ENCODE peak calls at places on chromosome 19, in seven cellular contexts. One of them, this sample, is unnamed.

GRCh38 chr19:22783651-22784050 is 300 bp downstream of the ZNF99 start:
- DNase-seq in GM12892: no peak
- DNase-seq in HepG2: no peak
- DNase-seq in H1: no peak
- DNase-seq in K562: no peak
- DNase-seq in SK-N-SH: no peak
- DNase-seq in GM12878: no peak
- DNase-seq in this sample: no peak

GRCh38 chr19:29532097-29532496 is 6.3 kb downstream of the VSTM2B start:
- DNase-seq in GM12892: no peak
- DNase-seq in HepG2: no peak
- DNase-seq in H1: no peak
- DNase-seq in K562: no peak
- DNase-seq in SK-N-SH: no peak
- DNase-seq in GM12878: no peak
- DNase-seq in this sample: no peak

GRCh38 chr19:341386-342127 is 3.0 kb downstream of the MIER2 start:
- DNase-seq in GM12892: no peak
- DNase-seq in HepG2: peak
- DNase-seq in H1: no peak
- DNase-seq in K562: no peak
- DNase-seq in SK-N-SH: no peak
- DNase-seq in GM12878: no peak
- DNase-seq in this sample: no peak

GRCh38 chr19:6685482-6685881 is 15.5 kb upstream of the TNFSF14 start:
- DNase-seq in GM12892: no peak
- DNase-seq in HepG2: no peak
- DNase-seq in H1: no peak
- DNase-seq in K562: no peak
- DNase-seq in SK-N-SH: no peak
- DNase-seq in GM12878: no peak
- DNase-seq in this sample: no peak

GRCh38 chr19:512548-513365 is 5.5 kb downstream of the TPGS1 start:
- DNase-seq in GM12892: no peak
- DNase-seq in HepG2: no peak
- DNase-seq in H1: no peak
- DNase-seq in K562: no peak
- DNase-seq in SK-N-SH: no peak
- DNase-seq in GM12878: no peak
- DNase-seq in this sample: no peak

GRCh38 chr19:41753159-41753558 is 2.2 kb upstream of the CEACAM6 start:
- DNase-seq in GM12892: peak
- DNase-seq in HepG2: peak
- DNase-seq in H1: no peak
- DNase-seq in K562: peak
- DNase-seq in SK-N-SH: peak
- DNase-seq in GM12878: no peak
- DNase-seq in this sample: peak

GRCh38 chr19:35975608-35976214 is 19.3 kb upstream of the SDHAF1 start:
- DNase-seq in GM12892: no peak
- DNase-seq in HepG2: no peak
- DNase-seq in H1: no peak
- DNase-seq in K562: peak
- DNase-seq in SK-N-SH: no peak
- DNase-seq in GM12878: no peak
- DNase-seq in this sample: no peak

GRCh38 chr19:7831452-7831851 is 1.4 kb downstream of the EVI5L start:
- DNase-seq in GM12892: no peak
- DNase-seq in HepG2: peak
- DNase-seq in H1: peak
- DNase-seq in K562: peak
- DNase-seq in SK-N-SH: no peak
- DNase-seq in GM12878: no peak
- DNase-seq in this sample: no peak

GRCh38 chr19:55369651-55370304 is 485 bp downstream of the IL11 start:
- DNase-seq in GM12892: peak
- DNase-seq in HepG2: no peak
- DNase-seq in H1: no peak
- DNase-seq in K562: peak
- DNase-seq in SK-N-SH: peak
- DNase-seq in GM12878: no peak
- DNase-seq in this sample: no peak

GRCh38 chr19:43526884-43527859 is at the start of gene ETHE1:
- DNase-seq in GM12892: peak
- DNase-seq in HepG2: peak
- DNase-seq in H1: no peak
- DNase-seq in K562: peak
- DNase-seq in SK-N-SH: peak
- DNase-seq in GM12878: no peak
- DNase-seq in this sample: peak

GRCh38 chr19:2226051-2226839 is 9.9 kb downstream of the PLEKHJ1 start:
- DNase-seq in GM12892: no peak
- DNase-seq in HepG2: no peak
- DNase-seq in H1: no peak
- DNase-seq in K562: no peak
- DNase-seq in SK-N-SH: no peak
- DNase-seq in GM12878: no peak
- DNase-seq in this sample: no peak

GRCh38 chr19:2229103-2230028 is 6.8 kb downstream of the PLEKHJ1 start:
- DNase-seq in GM12892: no peak
- DNase-seq in HepG2: no peak
- DNase-seq in H1: no peak
- DNase-seq in K562: no peak
- DNase-seq in SK-N-SH: no peak
- DNase-seq in GM12878: no peak
- DNase-seq in this sample: no peak

GRCh38 chr19:2226840-2227360 is 9.2 kb downstream of the PLEKHJ1 start:
- DNase-seq in GM12892: no peak
- DNase-seq in HepG2: no peak
- DNase-seq in H1: no peak
- DNase-seq in K562: no peak
- DNase-seq in SK-N-SH: no peak
- DNase-seq in GM12878: no peak
- DNase-seq in this sample: no peak

GRCh38 chr19:2228157-2229030 is 7.7 kb downstream of the PLEKHJ1 start:
- DNase-seq in GM12892: no peak
- DNase-seq in HepG2: no peak
- DNase-seq in H1: no peak
- DNase-seq in K562: no peak
- DNase-seq in SK-N-SH: no peak
- DNase-seq in GM12878: no peak
- DNase-seq in this sample: no peak

GRCh38 chr19:2227415-2228156 is 8.5 kb downstream of the PLEKHJ1 start:
- DNase-seq in GM12892: no peak
- DNase-seq in HepG2: no peak
- DNase-seq in H1: no peak
- DNase-seq in K562: no peak
- DNase-seq in SK-N-SH: no peak
- DNase-seq in GM12878: no peak
- DNase-seq in this sample: peak
- TF ChIP-seq TAF1 in GM12892: no peak
- TF ChIP-seq TAF1 in HepG2: no peak
- TF ChIP-seq TAF1 in H1: no peak
- TF ChIP-seq TAF1 in K562: no peak
- TF ChIP-seq TAF1 in SK-N-SH: no peak
- TF ChIP-seq TAF1 in GM12878: no peak
- TF ChIP-seq TAF1 in this sample: no peak

DNA sequence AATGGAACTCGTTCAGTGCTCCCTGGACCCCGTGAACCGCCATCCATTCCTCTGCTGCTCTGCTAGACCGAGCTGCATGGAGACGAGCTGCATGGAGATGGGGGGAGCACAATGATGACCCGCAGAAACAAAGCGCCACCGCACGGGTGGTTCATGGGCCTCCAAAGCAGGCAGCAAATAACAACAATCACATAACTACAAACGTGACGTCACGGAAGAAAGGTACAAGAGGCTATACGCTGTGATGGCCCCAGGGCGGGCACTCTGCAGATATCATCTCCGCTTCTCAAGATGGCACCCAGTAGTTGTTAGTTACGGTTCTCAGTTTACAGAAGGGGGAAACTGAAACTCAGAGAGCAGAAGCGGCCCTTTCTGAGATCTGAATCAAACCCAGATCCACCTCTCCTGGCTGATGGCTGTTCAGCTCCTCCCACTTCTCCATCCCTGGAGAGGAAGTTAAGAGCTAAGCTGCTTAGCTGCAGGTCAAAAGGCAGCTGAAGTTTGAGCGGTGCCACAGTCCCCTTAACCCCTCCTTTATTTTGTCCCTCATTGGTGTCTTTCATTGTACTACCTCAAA is 1.7 kb downstream of the ATP13A1 start:
- DNase-seq in GM12892: peak
- DNase-seq in HepG2: peak
- DNase-seq in H1: no peak
- DNase-seq in K562: peak
- DNase-seq in SK-N-SH: peak
- DNase-seq in GM12878: peak
- DNase-seq in this sample: peak
- TF ChIP-seq TAF1 in GM12892: peak
- TF ChIP-seq TAF1 in HepG2: no peak
- TF ChIP-seq TAF1 in H1: no peak
- TF ChIP-seq TAF1 in K562: no peak
- TF ChIP-seq TAF1 in SK-N-SH: no peak
- TF ChIP-seq TAF1 in GM12878: peak
- TF ChIP-seq TAF1 in this sample: peak

DNA sequence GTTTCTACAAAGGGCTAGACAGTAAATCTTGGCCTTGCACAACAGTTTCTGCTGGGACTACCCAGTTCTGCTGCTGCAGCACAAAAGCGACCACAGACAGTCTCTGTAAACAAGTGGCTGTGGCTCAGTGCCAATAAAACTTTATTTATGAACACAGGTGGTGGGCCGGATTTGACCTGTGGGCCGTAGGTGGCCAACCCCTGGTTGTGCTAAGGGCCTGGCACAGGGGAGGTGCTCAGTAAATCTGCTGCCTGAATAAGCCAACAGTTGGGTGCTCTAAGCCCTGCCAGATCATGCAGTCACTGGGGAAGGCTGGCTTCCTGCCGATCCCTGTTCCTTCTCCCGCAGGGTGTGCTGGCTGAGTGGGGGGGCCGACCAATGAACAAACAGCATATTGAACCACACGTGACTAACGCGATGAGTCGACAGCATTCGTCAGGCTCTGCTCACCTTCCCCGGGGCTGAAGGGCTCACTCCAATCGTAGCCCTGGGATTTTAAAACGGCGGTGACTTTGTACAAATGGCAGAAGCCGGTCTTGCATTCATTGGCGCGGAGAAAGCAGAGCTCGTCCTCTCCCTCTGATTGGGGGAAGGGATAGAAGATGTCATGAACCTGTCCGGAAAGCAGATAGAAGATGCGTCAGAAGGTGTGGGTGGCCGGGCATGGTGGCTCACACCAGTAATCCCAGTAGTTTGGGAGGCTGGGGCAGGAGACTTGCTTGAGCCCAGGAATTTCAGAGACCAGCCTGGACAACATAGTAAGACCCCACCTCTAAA is 24.3 kb upstream of the MYDGF start:
- DNase-seq in GM12892: no peak
- DNase-seq in HepG2: no peak
- DNase-seq in H1: no peak
- DNase-seq in K562: peak
- DNase-seq in SK-N-SH: no peak
- DNase-seq in GM12878: no peak
- DNase-seq in this sample: no peak
- TF ChIP-seq TAF1 in GM12892: no peak
- TF ChIP-seq TAF1 in HepG2: no peak
- TF ChIP-seq TAF1 in H1: no peak
- TF ChIP-seq TAF1 in K562: no peak
- TF ChIP-seq TAF1 in SK-N-SH: peak
- TF ChIP-seq TAF1 in GM12878: no peak
- TF ChIP-seq TAF1 in this sample: no peak

DNA sequence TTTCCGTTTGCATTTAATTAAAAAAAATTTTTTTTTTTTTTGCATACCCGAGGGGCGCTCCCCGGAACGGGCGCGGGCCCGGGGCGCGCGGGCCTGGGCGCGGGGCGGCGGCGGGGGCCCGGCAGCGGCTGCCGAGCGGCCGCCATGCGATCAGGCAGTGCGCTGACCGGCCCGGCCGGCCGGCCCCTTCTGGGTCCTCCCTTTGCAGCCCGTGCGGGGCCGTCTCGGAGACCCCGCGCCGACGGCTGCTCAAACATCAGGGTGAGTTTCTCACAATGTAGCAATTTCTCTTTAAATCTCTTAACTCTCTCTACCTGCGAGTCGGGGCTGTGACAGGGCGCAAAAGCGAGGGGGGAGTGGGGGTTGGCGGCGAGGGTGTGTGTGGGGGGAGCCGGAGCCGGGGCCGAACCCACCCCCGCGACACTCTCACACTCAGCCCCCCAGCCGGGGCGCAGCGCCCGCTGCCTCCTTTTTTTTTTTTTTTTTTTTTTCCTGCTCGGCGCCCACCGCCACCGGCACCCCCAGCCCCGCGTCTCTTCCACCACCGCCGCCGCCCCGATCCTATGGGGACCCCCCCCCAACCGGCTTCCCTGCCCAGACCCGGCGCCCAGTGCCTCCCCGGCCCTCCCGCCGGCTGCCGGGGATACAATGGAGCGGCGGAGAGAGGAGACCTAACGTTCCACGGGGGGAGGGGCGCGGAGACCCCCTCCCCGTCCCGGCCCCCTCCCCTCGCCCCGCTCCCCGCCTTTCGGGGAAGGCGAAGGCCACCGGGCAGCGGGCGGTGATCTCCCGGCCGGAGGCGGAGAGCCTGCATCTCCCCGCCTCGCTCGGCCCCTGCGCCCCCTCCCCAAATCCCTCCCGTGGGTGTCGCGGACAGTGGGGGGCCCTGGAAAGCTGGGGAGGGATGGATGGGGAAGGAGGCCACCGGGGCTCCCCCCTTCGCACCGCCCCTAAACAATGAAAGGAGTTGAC is at the start of gene BICRA:
- DNase-seq in GM12892: peak
- DNase-seq in HepG2: peak
- DNase-seq in H1: no peak
- DNase-seq in K562: peak
- DNase-seq in SK-N-SH: peak
- DNase-seq in GM12878: no peak
- DNase-seq in this sample: peak
- TF ChIP-seq TAF1 in GM12892: peak
- TF ChIP-seq TAF1 in HepG2: no peak
- TF ChIP-seq TAF1 in H1: peak
- TF ChIP-seq TAF1 in K562: peak
- TF ChIP-seq TAF1 in SK-N-SH: peak
- TF ChIP-seq TAF1 in GM12878: peak
- TF ChIP-seq TAF1 in this sample: peak

GRCh38 chr19:13923194-13923987 is 14.8 kb downstream of the PODNL1 start:
- DNase-seq in GM12892: no peak
- DNase-seq in HepG2: no peak
- DNase-seq in H1: no peak
- DNase-seq in K562: no peak
- DNase-seq in SK-N-SH: no peak
- DNase-seq in GM12878: no peak
- DNase-seq in this sample: no peak
- TF ChIP-seq TAF1 in GM12892: no peak
- TF ChIP-seq TAF1 in HepG2: no peak
- TF ChIP-seq TAF1 in H1: no peak
- TF ChIP-seq TAF1 in K562: no peak
- TF ChIP-seq TAF1 in SK-N-SH: no peak
- TF ChIP-seq TAF1 in GM12878: no peak
- TF ChIP-seq TAF1 in this sample: no peak